ENCODE peak calls at places on chromosomes 16 and 17, in six cellular contexts. Q is ACHN; D is activated naive CD4-positive, alpha-beta T cell; B is HFFc6; E is NCI-H510A treated with DMSO at 0.1 percent for 48 hours; X is stimulated activated CD4-positive, alpha-beta T cell treated with anti-CD3 and anti-CD28 coated beads, Interleukin-2, amount 100 ng/mL, for 48 hours. L is an unnamed sample.

GRCh38 chr16:48613061-48613957 is 3.3 kb upstream of the N4BP1 start:
- DNase-seq in Q (no peak), D (no peak), B (peak), E (peak), X (peak), L (no peak)

GRCh38 chr17:81794509-81794908 is 9.4 kb upstream of the GCGR start:
- DNase-seq in Q (no peak), D (no peak), B (no peak), E (no peak), X (no peak), L (no peak)

GRCh38 chr16:82133798-82134197 is 36.2 kb downstream of the MPHOSPH6 start:
- DNase-seq in Q (no peak), D (no peak), B (no peak), E (no peak), X (no peak), L (no peak)

GRCh38 chr17:36862116-36862920 is 75.0 kb upstream of the LHX1 start:
- DNase-seq in Q (no peak), D (no peak), B (no peak), E (no peak), X (no peak), L (no peak)

GRCh38 chr16:29996773-29997250 is 771 bp downstream of the INO80E start:
- DNase-seq in Q (no peak), D (no peak), B (no peak), E (no peak), X (no peak), L (no peak)

GRCh38 chr17:83127431-83128160 is 48.2 kb downstream of the METRNL start:
- DNase-seq in Q (no peak), D (no peak), B (no peak), E (no peak), X (no peak), L (no peak)

GRCh38 chr17:7655541-7655840 is 4.8 kb downstream of the ATP1B2 start:
- DNase-seq in Q (no peak), D (no peak), B (no peak), E (no peak), X (no peak), L (no peak)

GRCh38 chr17:17510456-17511292 is 14.5 kb upstream of the RASD1 start:
- DNase-seq in Q (no peak), D (no peak), B (no peak), E (no peak), X (no peak), L (no peak)

GRCh38 chr17:80468222-80468621 is 8.2 kb downstream of the NPTX1 start:
- DNase-seq in Q (no peak), D (no peak), B (no peak), E (no peak), X (no peak), L (no peak)

GRCh38 chr16:74709477-74709877 is 8.8 kb upstream of the MLKL start:
- DNase-seq in Q (peak), D (peak), B (peak), E (peak), X (peak), L (peak)

GRCh38 chr16:84137769-84138357 is 7.1 kb downstream of the HSDL1 start:
- DNase-seq in Q (no peak), D (no peak), B (no peak), E (no peak), X (no peak), L (no peak)

GRCh38 chr16:83779881-83780280 is 27.9 kb upstream of the HSBP1 start:
- DNase-seq in Q (no peak), D (no peak), B (no peak), E (no peak), X (no peak), L (no peak)

L was measured in NCI-H748 treated with DMSO at 0.1 percent for 48 hours.